ENCODE peak calls at places on chromosomes 2 and 18, in nine cellular contexts. C is K562; L is MM.1S; Y is effector memory CD4-positive, alpha-beta T cell; T is esophagus squamous epithelium; E is cardiac muscle cell; F is endodermal cell; V is adrenal gland; J is colonic mucosa. H is an unnamed sample.
A peak's percentile ranks its signal among the peaks of the same experiment; 100 is the strongest.

GRCh38 chr2:19346983-19347618 is 11.3 kb downstream of the OSR1 start:
- DNase-seq in Y (no peak), J (no peak), E (no peak), T (no peak), C (no peak), L (peak; percentile 2), V (no peak), F (no peak), H (no peak)

GRCh38 chr2:76641506-76641905 is 880.7 kb downstream of the LRRTM4 start:
- DNase-seq in E (no peak), C (no peak), L (no peak), F (no peak), V (no peak), Y (no peak), J (no peak), T (no peak), H (no peak)

GRCh38 chr2:127154985-127155650 is 48.2 kb upstream of the BIN1 start:
- DNase-seq in T (no peak), L (no peak), J (no peak), Y (no peak), F (no peak), E (peak; percentile 70), V (peak; percentile 47), C (no peak), H (peak; percentile 58)

GRCh38 chr2:171416009-171416926 is 17.5 kb downstream of the METTL8 start:
- DNase-seq in C (peak; percentile 53), J (peak; percentile 92), V (peak; percentile 97), L (peak; percentile 86), Y (peak; percentile 60), E (peak; percentile 95), F (peak; percentile 95), T (peak; percentile 25), H (no peak)

GRCh38 chr2:12514631-12515437 is 201.9 kb upstream of the TRIB2 start:
- DNase-seq in C (no peak), L (no peak), J (no peak), F (no peak), T (no peak), V (peak; percentile 49), E (no peak), Y (no peak), H (no peak)

GRCh38 chr2:230124792-230125452 is 56.2 kb upstream of the SLC16A14 start:
- DNase-seq in C (no peak), Y (no peak), L (no peak), E (no peak), V (peak; percentile 36), T (no peak), F (no peak), J (no peak), H (no peak)

GRCh38 chr2:196515041-196515440 is 124.5 kb upstream of the CCDC150 start:
- DNase-seq in V (no peak), C (no peak), L (no peak), Y (no peak), F (no peak), E (no peak), J (no peak), T (no peak), H (no peak)

GRCh38 chr2:175432021-175432420 is 250.5 kb upstream of the ATP5MC3 start:
- DNase-seq in T (no peak), C (no peak), Y (no peak), V (no peak), J (no peak), L (no peak), F (no peak), E (no peak), H (no peak)

GRCh38 chr2:69177063-69177771 is 164.2 kb downstream of the ANTXR1 start:
- DNase-seq in Y (no peak), J (peak; percentile 45), F (peak; percentile 71), L (no peak), V (peak; percentile 61), E (peak; percentile 99), T (no peak), C (peak; percentile 21), H (no peak)

GRCh38 chr2:240459401-240460242 is 24.2 kb downstream of the GPC1 start:
- DNase-seq in L (no peak), E (no peak), J (no peak), C (no peak), V (peak; percentile 1), T (no peak), F (peak; percentile 48), Y (no peak), H (no peak)

GRCh38 chr18:47756364-47757016 is 174.0 kb downstream of the SMAD2 start:
- DNase-seq in T (no peak), V (peak; percentile 70), E (peak; percentile 64), J (peak; percentile 68), C (peak; percentile 44), L (peak; percentile 54), F (peak; percentile 94), Y (no peak), H (no peak)

GRCh38 chr2:23270810-23271209 is 114.2 kb upstream of the KLHL29 start:
- DNase-seq in F (no peak), C (no peak), T (no peak), E (no peak), L (no peak), V (no peak), J (no peak), Y (no peak), H (no peak)

GRCh38 chr18:32998921-32999320 is 226.1 kb upstream of the KLHL14 start:
- DNase-seq in C (no peak), Y (no peak), T (no peak), J (no peak), E (no peak), V (no peak), L (no peak), F (no peak), H (no peak)

GRCh38 chr18:74990563-74991081 is 218.3 kb downstream of the PTGR3 start:
- DNase-seq in E (peak; percentile 18), T (no peak), F (no peak), L (no peak), Y (no peak), V (no peak), J (no peak), C (no peak), H (no peak)

GRCh38 chr2:230842473-230842872 is 22.3 kb upstream of the ITM2C start:
- DNase-seq in T (no peak), Y (no peak), J (peak; percentile 66), F (no peak), L (no peak), E (no peak), C (no peak), V (no peak), H (no peak)

GRCh38 chr2:43303889-43304288 is 77.5 kb upstream of the ZFP36L2 start:
- DNase-seq in L (no peak), F (no peak), Y (no peak), V (no peak), J (no peak), E (no peak), C (no peak), T (no peak), H (peak; percentile 37)
- H3K4me1 ChIP-seq in L (peaks cover 40% of the 10 kb centered on the region), F (peaks cover 7% of the 10 kb centered on the region), Y (no peaks in the 10 kb centered on the region), V (peaks cover 49% of the 10 kb centered on the region), J (no peaks in the 10 kb centered on the region), E (peaks cover 6% of the 10 kb centered on the region), C (no peaks in the 10 kb centered on the region), T (peaks cover 8% of the 10 kb centered on the region), H (peaks cover 56% of the 10 kb centered on the region)

GRCh38 chr2:227497158-227497557 is 25.2 kb downstream of the AGFG1 start:
- DNase-seq in Y (no peak), L (no peak), E (no peak), T (no peak), J (no peak), C (no peak), V (no peak), F (no peak), H (no peak)

GRCh38 chr2:227493524-227493923 is 21.6 kb downstream of the AGFG1 start:
- DNase-seq in V (no peak), F (no peak), E (no peak), C (no peak), L (no peak), J (no peak), T (no peak), Y (no peak), H (no peak)

GRCh38 chr2:227488045-227488444 is 16.1 kb downstream of the AGFG1 start:
- DNase-seq in V (no peak), E (no peak), J (no peak), T (no peak), Y (no peak), C (no peak), F (no peak), L (no peak), H (no peak)

GRCh38 chr2:227486688-227487087 is 14.7 kb downstream of the AGFG1 start:
- DNase-seq in C (no peak), V (no peak), L (no peak), J (no peak), Y (no peak), F (no peak), T (no peak), E (no peak), H (no peak)

GRCh38 chr2:227491391-227491790 is 19.4 kb downstream of the AGFG1 start:
- DNase-seq in Y (no peak), E (peak; percentile 60), V (no peak), L (no peak), T (no peak), C (no peak), F (no peak), J (no peak), H (no peak)
- H3K4me1 ChIP-seq in Y (no peaks in the 10 kb centered on the region), E (no peaks in the 10 kb centered on the region), V (peaks cover 29% of the 10 kb centered on the region), L (no peaks in the 10 kb centered on the region), T (no peaks in the 10 kb centered on the region), C (no peaks in the 10 kb centered on the region), F (no peaks in the 10 kb centered on the region), J (no peaks in the 10 kb centered on the region), H (peaks cover 8% of the 10 kb centered on the region)

DNA sequence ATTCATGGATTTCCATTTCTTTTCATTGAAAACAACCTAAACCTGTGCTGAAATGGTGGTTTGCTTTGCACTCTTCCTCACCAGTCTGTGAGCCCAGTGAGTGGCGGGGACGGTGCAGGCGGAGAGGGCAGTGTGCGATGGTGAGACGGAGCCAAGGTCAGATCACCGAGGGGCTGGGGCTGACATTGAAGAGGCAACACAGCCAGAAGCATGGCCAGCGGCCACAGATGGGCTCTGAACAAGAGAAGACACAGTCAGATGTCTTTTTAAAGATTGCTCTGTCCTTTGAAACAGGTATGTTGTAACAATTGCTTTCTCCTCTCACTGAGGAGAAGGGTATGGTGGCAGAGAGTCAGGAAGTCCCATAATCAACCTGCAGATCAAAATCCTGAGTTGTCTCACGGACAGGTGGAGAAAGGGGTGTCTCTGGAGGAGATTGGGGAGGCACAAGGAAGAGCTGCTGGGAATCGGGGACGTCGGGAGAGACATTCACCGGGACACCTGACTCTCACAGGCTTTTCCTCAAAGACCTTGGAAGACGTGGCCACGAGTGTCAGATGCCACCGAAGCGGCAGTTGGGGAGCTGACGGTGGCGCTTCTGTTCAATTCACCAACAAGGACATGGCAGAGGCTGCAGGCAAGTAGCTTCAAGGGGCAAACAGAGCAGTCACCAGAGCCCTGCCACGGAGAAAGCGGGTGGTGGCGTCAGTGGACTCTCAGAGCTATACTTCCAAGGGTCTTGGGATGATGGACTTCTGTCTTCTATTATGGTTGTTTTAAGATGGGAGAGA is 12.1 kb upstream of the ZNF516 start:
- DNase-seq in V (peak; percentile 30), L (no peak), F (no peak), J (no peak), T (no peak), Y (no peak), E (no peak), C (no peak), H (no peak)
- H3K4me1 ChIP-seq in V (no peaks in the 10 kb centered on the region), L (no peaks in the 10 kb centered on the region), F (no peaks in the 10 kb centered on the region), J (no peaks in the 10 kb centered on the region), T (no peaks in the 10 kb centered on the region), Y (no peaks in the 10 kb centered on the region), E (peaks cover 8% of the 10 kb centered on the region), C (no peaks in the 10 kb centered on the region), H (no peaks in the 10 kb centered on the region)

DNA sequence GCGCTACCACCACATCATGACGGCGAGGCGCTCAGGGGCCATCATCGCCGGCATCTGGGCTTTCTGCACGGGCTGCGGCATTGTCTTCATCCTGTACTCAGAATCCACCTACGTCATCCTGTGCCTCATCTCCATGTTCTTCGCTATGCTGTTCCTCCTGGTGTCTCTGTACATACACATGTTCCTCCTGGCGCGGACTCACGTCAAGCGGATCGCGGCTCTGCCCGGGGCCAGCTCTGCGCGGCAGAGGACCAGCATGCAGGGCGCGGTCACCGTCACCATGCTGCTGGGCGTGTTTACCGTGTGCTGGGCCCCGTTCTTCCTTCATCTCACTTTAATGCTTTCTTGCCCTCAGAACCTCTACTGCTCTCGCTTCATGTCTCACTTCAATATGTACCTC is 2.3 kb downstream of the MC5R start:
- DNase-seq in C (no peak), E (no peak), J (no peak), T (no peak), F (no peak), Y (no peak), V (no peak), L (no peak), H (no peak)
- H3K4me1 ChIP-seq in C (peaks cover 10% of the 10 kb centered on the region), E (no peaks in the 10 kb centered on the region), J (no peaks in the 10 kb centered on the region), T (no peaks in the 10 kb centered on the region), F (no peaks in the 10 kb centered on the region), Y (peaks cover 7% of the 10 kb centered on the region), V (no peaks in the 10 kb centered on the region), L (peaks cover 3% of the 10 kb centered on the region), H (no peaks in the 10 kb centered on the region)

H was measured in vagina.